ENCODE peak calls at places on chromosome 2, in nine cellular contexts. E is GM23248; B is left lung; D is naive thymus-derived CD4-positive, alpha-beta T cell; L is left ventricle myocardium inferior; R is lower lobe of right lung; J is prostate gland; Z is CD4-positive, CD25-positive, alpha-beta regulatory T cell; U is tibial nerve. T is an unnamed sample. For H3K4me1, the result is how much of the 10 kb centered on the place peaks cover.

GRCh38 chr2:62568983-62569837 is 63.2 kb upstream of the TMEM17 start:
- DNase-seq in E (no peak), B (no peak), D (no peak), L (no peak), R (no peak), J (no peak), Z (no peak), U (no peak), T (no peak)

GRCh38 chr2:19287324-19287723 is 71.1 kb downstream of the OSR1 start:
- DNase-seq in E (peak), B (no peak), D (no peak), L (no peak), R (no peak), J (no peak), Z (no peak), U (no peak), T (no peak)

GRCh38 chr2:39642054-39642742 is 23.5 kb upstream of the TMEM178A start:
- DNase-seq in E (peak), B (no peak), D (no peak), L (no peak), R (no peak), J (no peak), Z (no peak), U (no peak), T (no peak)

GRCh38 chr2:7671312-7671711 is 754.1 kb downstream of the RNF144A start:
- DNase-seq in E (peak), B (no peak), D (no peak), L (peak), R (no peak), J (no peak), Z (no peak), U (peak), T (peak)

GRCh38 chr2:172643142-172643541 is 87.3 kb downstream of the PDK1 start:
- DNase-seq in E (peak), B (no peak), D (no peak), L (no peak), R (no peak), J (no peak), Z (peak), U (no peak), T (no peak)

GRCh38 chr2:155913356-155913755 is 419.2 kb downstream of the NR4A2 start:
- DNase-seq in E (peak), B (no peak), D (no peak), L (no peak), R (no peak), J (no peak), Z (no peak), U (no peak), T (no peak)

GRCh38 chr2:20670315-20671035 is 3.5 kb downstream of the GDF7 start:
- DNase-seq in E (peak), B (no peak), D (no peak), L (no peak), R (no peak), J (no peak), Z (no peak), U (no peak), T (no peak)

GRCh38 chr2:240395896-240396622 is 39.4 kb upstream of the GPC1 start:
- DNase-seq in E (no peak), B (no peak), D (no peak), L (no peak), R (no peak), J (no peak), Z (no peak), U (no peak), T (peak)

GRCh38 chr2:134739879-134740301 is 21.1 kb upstream of the TMEM163 start:
- DNase-seq in E (peak), B (peak), D (no peak), L (no peak), R (no peak), J (no peak), Z (no peak), U (peak), T (no peak)

GRCh38 chr2:134739261-134739878 is 20.6 kb upstream of the TMEM163 start:
- DNase-seq in E (no peak), B (no peak), D (no peak), L (no peak), R (no peak), J (no peak), Z (no peak), U (no peak), T (no peak)

GRCh38 chr2:134738150-134738865 is 19.5 kb upstream of the TMEM163 start:
- DNase-seq in E (no peak), B (no peak), D (no peak), L (no peak), R (no peak), J (no peak), Z (no peak), U (no peak), T (no peak)

GRCh38 chr2:134737671-134738070 is 18.9 kb upstream of the TMEM163 start:
- DNase-seq in E (no peak), B (no peak), D (no peak), L (no peak), R (no peak), J (no peak), Z (no peak), U (no peak), T (no peak)

DNA sequence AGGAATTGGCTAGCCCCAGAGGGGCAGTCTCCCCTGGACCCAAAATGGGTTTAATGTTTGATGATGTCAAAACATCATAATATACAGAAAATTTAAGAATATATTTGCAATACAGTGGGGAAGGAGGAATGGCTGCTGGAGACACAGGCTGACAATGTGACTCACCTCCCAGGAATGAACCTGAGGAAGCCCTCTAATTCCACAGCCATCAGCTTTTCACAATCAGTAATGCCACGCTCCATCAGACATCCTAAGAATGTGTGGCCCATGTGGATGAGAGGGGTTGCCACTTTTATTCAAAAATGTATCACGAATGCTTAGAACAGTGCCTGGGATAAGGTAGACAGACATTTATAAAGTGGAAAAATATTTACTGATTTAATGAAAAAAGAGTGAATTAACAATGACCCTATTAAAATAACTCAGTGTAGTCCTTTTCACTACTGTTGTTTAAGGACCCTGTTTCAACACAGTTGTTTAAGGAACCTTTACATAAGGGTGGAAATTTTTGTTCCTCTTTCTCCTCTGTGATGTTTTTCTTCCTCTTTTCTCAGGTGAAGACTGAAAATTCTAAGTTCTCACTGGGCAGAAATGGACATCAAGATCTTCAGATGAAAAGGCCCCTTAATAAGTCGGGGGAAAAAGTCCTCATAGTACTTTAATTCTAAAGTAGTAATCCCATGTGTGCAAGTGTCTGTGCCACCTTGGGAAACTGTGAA is 17.5 kb upstream of the TMEM163 start:
- DNase-seq in E (peak), B (no peak), D (no peak), L (no peak), R (no peak), J (no peak), Z (no peak), U (no peak), T (no peak)
- H3K4me1 ChIP-seq in E (under half), B (under half), D (under half), L (under half), R (under half), J (under half), Z (under half), U (under half), T (under half)

DNA sequence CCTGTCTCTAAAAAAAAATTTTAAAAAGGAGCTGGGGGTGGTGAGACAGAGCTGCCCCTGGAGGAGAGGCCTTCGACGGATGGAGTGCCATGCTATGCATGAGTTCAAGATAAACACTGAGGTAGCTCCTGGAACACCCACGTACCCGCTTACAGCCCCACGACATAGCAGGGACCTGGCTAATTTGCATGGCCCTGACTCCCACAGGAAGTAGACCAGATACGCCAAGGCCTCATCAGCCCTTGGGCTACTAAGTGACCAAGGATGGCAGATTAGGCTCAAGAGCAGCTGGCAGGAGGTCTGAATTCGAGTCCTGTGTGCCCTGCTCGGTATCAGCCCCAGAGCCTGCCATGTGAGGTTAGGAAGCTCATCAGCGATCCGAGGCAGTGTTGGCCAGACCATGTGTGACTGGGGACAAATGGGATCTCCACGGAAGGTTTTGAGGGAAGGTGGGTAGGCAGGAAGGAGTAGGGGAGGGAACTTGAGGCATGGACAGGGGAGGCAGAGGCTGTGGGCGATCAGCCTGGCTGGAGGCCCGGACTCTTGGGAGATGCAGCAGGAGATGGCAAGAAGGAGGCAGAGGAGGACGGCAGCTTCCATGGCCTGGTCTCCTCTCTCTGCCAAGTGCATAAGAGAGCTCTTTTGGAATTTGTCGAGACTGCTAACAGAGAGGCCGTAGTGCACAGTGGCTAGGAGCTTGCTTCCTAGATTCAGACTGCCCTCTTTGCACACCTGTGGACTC is 218.3 kb downstream of the GLI2 start:
- DNase-seq in E (no peak), B (no peak), D (no peak), L (no peak), R (no peak), J (no peak), Z (no peak), U (no peak), T (no peak)
- H3K4me1 ChIP-seq in E (under half), B (under half), D (under half), L (under half), R (under half), J (under half), Z (under half), U (under half), T (under half)

DNA sequence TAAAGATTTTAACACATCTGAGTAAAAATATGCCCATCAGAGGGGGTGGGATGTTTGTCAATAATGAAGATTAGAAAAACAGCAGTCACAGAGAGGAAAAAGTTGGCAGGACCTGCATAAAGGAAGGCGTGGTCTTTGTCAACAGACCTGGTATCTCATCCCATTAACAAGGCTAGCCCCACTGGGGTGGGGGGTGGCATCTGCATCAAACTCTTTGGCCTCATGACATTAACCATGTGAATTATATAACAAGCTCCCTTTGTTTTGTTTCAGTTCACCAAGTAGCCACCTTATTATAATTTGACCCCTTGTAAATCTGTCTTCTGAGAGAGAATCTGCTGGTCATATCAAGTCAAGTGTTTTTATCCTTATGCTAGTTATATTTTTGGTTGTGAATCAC is 28.8 kb downstream of the NEMP2 start:
- DNase-seq in E (no peak), B (no peak), D (no peak), L (no peak), R (no peak), J (no peak), Z (no peak), U (no peak), T (no peak)
- H3K4me1 ChIP-seq in E (under half), B (under half), D (under half), L (under half), R (under half), J (under half), Z (under half), U (under half), T (under half)

GRCh38 chr2:12498703-12499102 is 218.0 kb upstream of the TRIB2 start:
- DNase-seq in E (peak), B (no peak), D (no peak), L (no peak), R (no peak), J (no peak), Z (no peak), U (no peak), T (no peak)
- H3K4me1 ChIP-seq in E (under half), B (under half), D (half or more), L (under half), R (under half), J (under half), Z (half or more), U (under half), T (under half)

DNA sequence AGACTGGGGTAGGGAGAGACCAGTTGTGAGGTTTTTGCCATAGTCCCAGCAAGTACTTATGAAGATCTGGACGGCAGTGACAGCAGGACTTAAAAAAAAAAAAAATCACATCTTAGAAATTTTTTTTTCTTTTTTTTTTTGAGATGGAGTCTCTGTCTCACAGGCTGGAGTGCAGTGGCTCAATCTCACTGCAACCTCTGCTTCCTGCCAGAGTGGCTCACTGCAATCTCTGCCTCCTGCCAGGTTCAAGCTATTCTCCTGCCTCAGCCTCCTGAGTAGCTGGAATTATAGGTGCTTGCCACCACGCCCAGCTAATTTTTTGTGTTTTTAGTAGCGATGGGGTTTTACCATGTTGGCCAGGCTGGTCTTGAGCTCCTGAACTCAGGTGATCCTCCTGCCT is 22.4 kb upstream of the STAT4 start:
- DNase-seq in E (peak), B (no peak), D (no peak), L (no peak), R (no peak), J (no peak), Z (no peak), U (no peak), T (no peak)
- H3K4me1 ChIP-seq in E (half or more), B (under half), D (under half), L (under half), R (under half), J (under half), Z (under half), U (under half), T (under half)

GRCh38 chr2:98028931-98029717 is 33.4 kb upstream of the TMEM131 start:
- DNase-seq in E (no peak), B (no peak), D (no peak), L (no peak), R (no peak), J (no peak), Z (no peak), U (no peak), T (no peak)
- H3K4me1 ChIP-seq in E (under half), B (under half), D (under half), L (under half), R (under half), J (under half), Z (under half), U (under half), T (under half)

DNA sequence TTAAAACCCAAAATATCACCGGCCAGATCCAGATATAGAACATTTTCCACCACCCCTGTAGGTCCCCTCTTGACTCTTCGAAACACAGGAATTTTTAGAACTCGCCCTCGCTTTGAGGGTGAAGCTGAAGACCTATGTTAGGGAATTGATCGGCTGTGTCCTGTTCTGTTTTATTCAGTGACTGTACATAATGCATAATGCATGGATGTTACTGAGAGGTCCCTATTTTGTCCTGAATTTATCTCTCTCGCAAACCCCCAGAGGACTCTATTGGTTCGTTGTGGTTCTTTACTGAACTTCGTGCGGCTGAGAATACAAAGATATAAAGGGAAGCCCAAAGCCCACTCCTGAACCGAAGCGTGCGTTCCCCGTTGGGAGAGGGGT is 417 bp upstream of the EIF5B start:
- DNase-seq in E (no peak), B (no peak), D (no peak), L (no peak), R (no peak), J (peak), Z (no peak), U (no peak), T (no peak)
- H3K4me1 ChIP-seq in E (under half), B (under half), D (under half), L (half or more), R (under half), J (under half), Z (under half), U (under half), T (half or more)

T was measured in sigmoid colon.